ENCODE peak calls at places on chromosomes 13 and 19, in seven cellular contexts. G is pancreas; H is ascending aorta; K is PC-3; A is fibroblast of lung; M is tibial nerve; X is CD8-positive, alpha-beta memory T cell. L is an unnamed sample.
A peak's percentile ranks its signal among the peaks of the same experiment; 100 is the strongest.

GRCh38 chr19:18967358-18968146 is 26.5 kb upstream of the HOMER3 start:
- DNase-seq in G (no peak), H (peak; percentile 50), K (peak; percentile 77), A (peak; percentile 53), M (peak; percentile 23), X (no peak), L (peak; percentile 34)

GRCh38 chr19:39413903-39414608 is 1.6 kb downstream of the PLEKHG2 start:
- DNase-seq in G (peak; percentile 55), H (no peak), K (no peak), A (no peak), M (no peak), X (peak; percentile 57), L (peak; percentile 62)

GRCh38 chr13:112709825-112710783 is 20.3 kb downstream of the ATP11A start:
- DNase-seq in G (no peak), H (no peak), K (no peak), A (no peak), M (no peak), X (no peak), L (no peak)

GRCh38 chr19:862529-863304 is 3.3 kb downstream of the CFD start:
- DNase-seq in G (peak; percentile 81), H (no peak), K (no peak), A (peak; percentile 37), M (peak; percentile 68), X (peak; percentile 88), L (peak; percentile 72)

GRCh38 chr13:61107989-61108388 is 307.7 kb downstream of the PCDH20 start:
- DNase-seq in G (no peak), H (no peak), K (no peak), A (no peak), M (no peak), X (no peak), L (no peak)

GRCh38 chr13:80604094-80604493 is 263.2 kb upstream of the SPRY2 start:
- DNase-seq in G (no peak), H (no peak), K (peak; percentile 4), A (no peak), M (no peak), X (no peak), L (peak; percentile 4)

GRCh38 chr19:6970478-6970877 is 50.8 kb downstream of the MBD3L2B start:
- DNase-seq in G (no peak), H (no peak), K (no peak), A (no peak), M (no peak), X (no peak), L (no peak)

GRCh38 chr13:22757530-22758120 is 423.2 kb upstream of the SGCG start:
- DNase-seq in G (no peak), H (no peak), K (peak; percentile 9), A (no peak), M (no peak), X (no peak), L (no peak)

GRCh38 chr13:97221491-97221890 is 642 bp upstream of the MBNL2 start:
- DNase-seq in G (no peak), H (no peak), K (no peak), A (no peak), M (no peak), X (no peak), L (no peak)

GRCh38 chr19:28466107-28467045 is 746.6 kb downstream of the UQCRFS1 start:
- DNase-seq in G (peak; percentile 68), H (no peak), K (peak; percentile 19), A (peak; percentile 44), M (peak; percentile 26), X (peak; percentile 70), L (peak; percentile 63)

GRCh38 chr19:56367829-56368711 is 25.3 kb downstream of the ZNF582 start:
- DNase-seq in G (peak; percentile 90), H (peak; percentile 60), K (no peak), A (peak; percentile 96), M (peak; percentile 76), X (peak; percentile 83), L (peak; percentile 94)

GRCh38 chr19:32233091-32233490 is 112.3 kb upstream of the ZNF507 start:
- DNase-seq in G (no peak), H (no peak), K (no peak), A (no peak), M (no peak), X (no peak), L (no peak)

DNA sequence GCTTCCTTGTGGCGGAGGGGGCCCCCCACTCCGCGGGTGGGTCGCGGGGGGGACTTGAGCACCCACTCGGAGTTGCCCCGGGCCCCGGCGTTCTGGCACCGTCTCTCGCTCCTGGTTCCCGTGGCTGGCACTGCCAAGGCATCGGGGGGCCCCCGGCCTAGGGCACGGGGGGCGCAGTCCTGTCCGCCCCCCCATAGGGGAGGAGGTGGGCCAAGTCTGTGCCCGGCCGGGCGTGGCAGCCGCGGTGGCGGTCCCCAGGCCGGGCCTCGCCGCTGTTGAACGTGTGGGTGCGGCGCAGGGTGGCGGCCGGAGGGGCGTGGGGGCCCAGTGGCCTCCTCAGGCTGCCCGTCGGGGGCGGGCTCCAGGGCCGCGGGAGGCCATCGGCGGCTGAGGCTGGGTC is 3.6 kb upstream of the LRG1 start:
- DNase-seq in G (peak; percentile 50), H (no peak), K (no peak), A (no peak), M (no peak), X (no peak), L (no peak)
- H3K4me3 ChIP-seq in G (no peak overlapping the region), H (peak overlapping the region; percentile 22), K (no peak overlapping the region), A (no peak overlapping the region), M (peak overlapping the region; percentile 32), X (no peak overlapping the region), L (no peak overlapping the region)

GRCh38 chr19:58513213-58513693 is 1.5 kb upstream of the SLC27A5 start:
- DNase-seq in G (no peak), H (no peak), K (no peak), A (no peak), M (no peak), X (no peak), L (no peak)

GRCh38 chr19:58511353-58512208 is at the start of gene SLC27A5:
- DNase-seq in G (no peak), H (no peak), K (no peak), A (no peak), M (no peak), X (no peak), L (no peak)

GRCh38 chr19:58514564-58515020 is 2.8 kb upstream of the SLC27A5 start:
- DNase-seq in G (no peak), H (no peak), K (no peak), A (no peak), M (no peak), X (no peak), L (no peak)

GRCh38 chr19:58515259-58515658 is 3.5 kb upstream of the SLC27A5 start:
- DNase-seq in G (no peak), H (no peak), K (no peak), A (no peak), M (no peak), X (no peak), L (no peak)

DNA sequence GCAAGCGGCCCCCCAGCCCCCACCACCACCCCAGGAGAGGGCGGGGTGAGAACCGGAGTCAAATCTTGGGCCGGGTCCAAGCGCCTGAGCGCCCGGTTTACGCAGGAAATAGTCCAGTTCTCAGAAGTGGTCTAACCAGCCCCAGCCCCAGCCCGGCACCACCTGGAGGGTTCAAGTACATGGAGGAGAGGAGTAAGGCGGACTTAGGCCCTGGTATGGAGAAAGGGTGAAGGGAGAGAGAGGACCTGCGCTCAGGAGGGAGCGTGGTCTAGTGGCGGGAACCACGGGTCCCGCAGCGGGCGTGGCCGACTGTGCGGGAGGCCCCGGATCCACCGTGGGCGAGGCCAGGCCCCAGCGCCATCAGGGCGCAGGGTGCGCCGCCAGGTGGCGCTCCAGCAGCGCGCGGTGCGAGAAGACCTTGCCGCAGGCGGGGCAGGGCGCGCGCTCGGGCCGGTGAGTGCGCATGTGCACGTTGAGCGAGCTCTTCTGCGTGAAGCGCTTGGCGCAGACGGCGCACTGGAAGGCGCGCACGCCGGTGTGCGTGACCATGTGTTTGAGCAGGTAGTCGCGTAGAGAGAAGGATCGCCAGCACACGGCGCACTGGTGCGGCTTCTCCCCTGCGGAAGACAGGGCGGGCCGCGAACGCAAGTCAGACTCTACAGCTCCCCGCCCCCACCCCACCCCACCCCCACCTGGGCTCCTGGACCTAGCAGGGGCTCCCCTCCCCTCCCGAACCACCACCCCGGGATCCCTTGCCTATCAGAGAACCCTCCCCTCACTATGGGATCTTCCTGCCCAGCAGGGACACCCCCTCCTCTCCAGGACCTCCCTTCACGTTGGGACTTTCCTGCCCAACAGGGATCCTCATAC is 2.1 kb upstream of the SLC27A5 start:
- DNase-seq in G (peak; percentile 94), H (no peak), K (peak; percentile 87), A (peak; percentile 79), M (peak; percentile 64), X (peak; percentile 95), L (peak; percentile 91)
- H3K4me3 ChIP-seq in G (peak overlapping the region; percentile 6), H (peak overlapping the region; percentile 37), K (peak overlapping the region; percentile 59), A (peak overlapping the region; percentile 41), M (peak overlapping the region; percentile 50), X (peak overlapping the region; percentile 53), L (no peak overlapping the region)

GRCh38 chr19:16892438-16892837 is 3.6 kb downstream of the F2RL3 start:
- DNase-seq in G (no peak), H (no peak), K (no peak), A (no peak), M (no peak), X (no peak), L (no peak)

GRCh38 chr19:16892868-16893685 is 4.3 kb downstream of the F2RL3 start:
- DNase-seq in G (no peak), H (no peak), K (no peak), A (no peak), M (no peak), X (no peak), L (no peak)

GRCh38 chr19:16891696-16892382 is 3.0 kb downstream of the F2RL3 start:
- DNase-seq in G (no peak), H (no peak), K (no peak), A (no peak), M (no peak), X (no peak), L (no peak)

GRCh38 chr19:16894080-16894479 is 5.3 kb downstream of the F2RL3 start:
- DNase-seq in G (no peak), H (no peak), K (no peak), A (no peak), M (no peak), X (no peak), L (no peak)

DNA sequence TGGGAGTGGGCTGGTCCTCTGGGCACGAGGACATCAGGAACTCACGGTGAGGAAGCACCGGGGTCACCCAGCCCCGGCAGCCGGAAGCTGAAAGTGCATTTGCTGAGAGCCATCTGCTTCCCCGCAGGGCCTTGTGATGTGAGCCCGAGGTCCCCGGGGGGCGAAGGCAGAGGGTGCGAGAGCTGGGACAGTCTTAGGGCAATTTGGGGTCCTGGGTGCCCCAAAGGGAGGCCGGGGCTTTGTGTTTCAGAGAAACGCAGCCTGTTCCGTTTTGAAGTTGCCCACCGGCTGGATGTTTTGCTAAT is 4.8 kb downstream of the F2RL3 start:
- DNase-seq in G (no peak), H (no peak), K (no peak), A (no peak), M (no peak), X (no peak), L (no peak)
- H3K4me3 ChIP-seq in G (no peak overlapping the region), H (no peak overlapping the region), K (no peak overlapping the region), A (no peak overlapping the region), M (no peak overlapping the region), X (no peak overlapping the region), L (no peak overlapping the region)

DNA sequence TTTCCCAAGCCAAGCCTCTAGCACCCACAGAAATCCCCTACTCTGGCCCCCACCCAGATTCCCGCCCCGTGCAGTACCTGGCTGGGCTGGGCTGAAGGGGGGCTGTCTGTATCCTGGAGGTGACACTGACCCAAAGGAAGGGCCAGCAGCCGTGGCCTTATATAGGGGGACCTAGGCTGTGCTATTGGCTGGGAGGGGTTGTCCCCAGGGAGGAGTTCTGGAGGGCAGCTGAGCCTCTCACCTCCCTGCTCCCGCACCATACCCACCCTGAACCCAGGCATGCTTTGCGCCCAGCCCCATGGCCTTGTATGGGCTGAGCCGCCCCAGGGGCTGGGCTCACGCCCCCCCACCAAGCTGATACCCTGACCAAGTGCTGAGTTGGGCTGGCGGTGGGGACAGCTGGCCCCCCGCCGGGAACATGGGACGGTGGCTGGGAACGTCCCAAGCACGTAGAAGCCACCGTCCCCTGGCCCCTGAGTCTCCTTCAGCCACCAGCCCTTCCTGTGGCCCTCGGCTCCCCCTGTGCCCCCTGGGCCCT is at the start of gene CKM:
- DNase-seq in G (no peak), H (no peak), K (no peak), A (no peak), M (no peak), X (no peak), L (no peak)
- H3K4me3 ChIP-seq in G (no peak within 1 kb of the TSS), H (peak within 1 kb of the TSS; percentile 44), K (no peak within 1 kb of the TSS), A (peak within 1 kb of the TSS; percentile 45), M (no peak within 1 kb of the TSS), X (no peak within 1 kb of the TSS), L (peak within 1 kb of the TSS; percentile 31)